ENCODE peak calls at places on chromosomes 16 and 17, in five cellular contexts. One of them, this sample, is unnamed.

GRCh38 chr16:70375636-70376611 is 29.2 kb downstream of the DDX19A start:
- DNase-seq in GDM1: no peak
- DNase-seq in mucosa of gallbladder: no peak
- DNase-seq in fibroblast of villous mesenchyme: no peak
- DNase-seq in pons: no peak
- DNase-seq in this sample: no peak

GRCh38 chr17:51486885-51487520 is 226.7 kb downstream of the UTP18 start:
- DNase-seq in fibroblast of villous mesenchyme: no peak
- DNase-seq in GDM1: no peak
- DNase-seq in pons: no peak
- DNase-seq in mucosa of gallbladder: no peak
- DNase-seq in this sample: no peak

GRCh38 chr16:20084624-20085226 is 11.0 kb upstream of the GPR139 start:
- DNase-seq in fibroblast of villous mesenchyme: no peak
- DNase-seq in mucosa of gallbladder: no peak
- DNase-seq in GDM1: no peak
- DNase-seq in pons: no peak
- DNase-seq in this sample: no peak

GRCh38 chr17:10649031-10649430 is 8.1 kb downstream of the MYH3 start:
- DNase-seq in fibroblast of villous mesenchyme: peak
- DNase-seq in mucosa of gallbladder: no peak
- DNase-seq in GDM1: no peak
- DNase-seq in pons: no peak
- DNase-seq in this sample: no peak

GRCh38 chr17:13958773-13959172 is 110.5 kb upstream of the COX10 start:
- DNase-seq in mucosa of gallbladder: no peak
- DNase-seq in GDM1: no peak
- DNase-seq in pons: no peak
- DNase-seq in fibroblast of villous mesenchyme: no peak
- DNase-seq in this sample: no peak

GRCh38 chr16:67428146-67428731 is 2.7 kb upstream of the HSD11B2 start:
- DNase-seq in GDM1: no peak
- DNase-seq in mucosa of gallbladder: peak
- DNase-seq in fibroblast of villous mesenchyme: peak
- DNase-seq in pons: no peak
- DNase-seq in this sample: no peak

GRCh38 chr17:37146578-37147119 is 197.9 kb downstream of the AATF start:
- DNase-seq in pons: no peak
- DNase-seq in mucosa of gallbladder: no peak
- DNase-seq in GDM1: no peak
- DNase-seq in fibroblast of villous mesenchyme: no peak
- DNase-seq in this sample: no peak

GRCh38 chr17:75084039-75084660 is 3.6 kb upstream of the SLC16A5 start:
- DNase-seq in GDM1: no peak
- DNase-seq in fibroblast of villous mesenchyme: peak
- DNase-seq in mucosa of gallbladder: peak
- DNase-seq in pons: no peak
- DNase-seq in this sample: no peak

GRCh38 chr17:2564876-2565275 is 28.6 kb upstream of the PAFAH1B1 start:
- DNase-seq in mucosa of gallbladder: peak
- DNase-seq in fibroblast of villous mesenchyme: no peak
- DNase-seq in pons: no peak
- DNase-seq in GDM1: no peak
- DNase-seq in this sample: peak

GRCh38 chr16:2404099-2404498 is 25.1 kb upstream of the CCNF start:
- DNase-seq in mucosa of gallbladder: no peak
- DNase-seq in fibroblast of villous mesenchyme: no peak
- DNase-seq in GDM1: no peak
- DNase-seq in pons: no peak
- DNase-seq in this sample: no peak

GRCh38 chr16:2151188-2152091 is 3.0 kb downstream of the RAB26 start:
- DNase-seq in mucosa of gallbladder: no peak
- DNase-seq in fibroblast of villous mesenchyme: no peak
- DNase-seq in GDM1: no peak
- DNase-seq in pons: no peak
- DNase-seq in this sample: no peak

GRCh38 chr17:17514993-17515920 is 19.1 kb upstream of the RASD1 start:
- DNase-seq in pons: no peak
- DNase-seq in mucosa of gallbladder: no peak
- DNase-seq in fibroblast of villous mesenchyme: peak
- DNase-seq in GDM1: no peak
- DNase-seq in this sample: no peak

GRCh38 chr16:23434380-23434779 is 18.6 kb downstream of the COG7 start:
- DNase-seq in mucosa of gallbladder: peak
- DNase-seq in pons: peak
- DNase-seq in GDM1: peak
- DNase-seq in fibroblast of villous mesenchyme: peak
- DNase-seq in this sample: peak

GRCh38 chr17:71251936-71252335 is 868.9 kb upstream of the SOX9 start:
- DNase-seq in mucosa of gallbladder: no peak
- DNase-seq in pons: no peak
- DNase-seq in GDM1: no peak
- DNase-seq in fibroblast of villous mesenchyme: no peak
- DNase-seq in this sample: no peak

GRCh38 chr17:48701864-48702532 is 20.3 kb downstream of the PRAC1 start:
- DNase-seq in fibroblast of villous mesenchyme: no peak
- DNase-seq in pons: no peak
- DNase-seq in mucosa of gallbladder: no peak
- DNase-seq in GDM1: no peak
- DNase-seq in this sample: no peak

GRCh38 chr16:11155284-11155806 is 100.7 kb downstream of the SOCS1 start:
- DNase-seq in fibroblast of villous mesenchyme: peak
- DNase-seq in GDM1: no peak
- DNase-seq in mucosa of gallbladder: no peak
- DNase-seq in pons: no peak
- DNase-seq in this sample: no peak

GRCh38 chr17:60305141-60305540 is 86.8 kb downstream of the USP32 start:
- DNase-seq in mucosa of gallbladder: peak
- DNase-seq in pons: peak
- DNase-seq in GDM1: no peak
- DNase-seq in fibroblast of villous mesenchyme: no peak
- DNase-seq in this sample: no peak

GRCh38 chr17:16925461-16926060 is 46.4 kb downstream of the TNFRSF13B start:
- DNase-seq in GDM1: no peak
- DNase-seq in mucosa of gallbladder: no peak
- DNase-seq in fibroblast of villous mesenchyme: no peak
- DNase-seq in pons: no peak
- DNase-seq in this sample: no peak

GRCh38 chr16:75761111-75761510 is 34.8 kb upstream of the CPHXL start:
- DNase-seq in fibroblast of villous mesenchyme: peak
- DNase-seq in GDM1: no peak
- DNase-seq in mucosa of gallbladder: no peak
- DNase-seq in pons: no peak
- DNase-seq in this sample: no peak

GRCh38 chr16:19879241-19879792 is 5.3 kb downstream of the GPRC5B start:
- DNase-seq in GDM1: no peak
- DNase-seq in fibroblast of villous mesenchyme: no peak
- DNase-seq in mucosa of gallbladder: no peak
- DNase-seq in pons: peak
- DNase-seq in this sample: peak

GRCh38 chr17:69969897-69970296 is 105.1 kb upstream of the KCNJ16 start:
- DNase-seq in fibroblast of villous mesenchyme: no peak
- DNase-seq in pons: no peak
- DNase-seq in GDM1: no peak
- DNase-seq in mucosa of gallbladder: no peak
- DNase-seq in this sample: no peak

GRCh38 chr16:65032397-65032796 is 89.5 kb downstream of the CDH11 start:
- DNase-seq in GDM1: no peak
- DNase-seq in pons: no peak
- DNase-seq in fibroblast of villous mesenchyme: no peak
- DNase-seq in mucosa of gallbladder: no peak
- DNase-seq in this sample: no peak

GRCh38 chr17:81379523-81379942 is 15.7 kb upstream of the BAHCC1 start:
- DNase-seq in pons: no peak
- DNase-seq in GDM1: no peak
- DNase-seq in mucosa of gallbladder: no peak
- DNase-seq in fibroblast of villous mesenchyme: no peak
- DNase-seq in this sample: peak

GRCh38 chr17:66373944-66374817 is 71.8 kb downstream of the PRKCA start:
- DNase-seq in fibroblast of villous mesenchyme: peak
- DNase-seq in pons: peak
- DNase-seq in mucosa of gallbladder: peak
- DNase-seq in GDM1: peak
- DNase-seq in this sample: no peak

GRCh38 chr16:81641403-81642106 is 137.5 kb upstream of the PLCG2 start:
- DNase-seq in GDM1: no peak
- DNase-seq in fibroblast of villous mesenchyme: no peak
- DNase-seq in mucosa of gallbladder: no peak
- DNase-seq in pons: no peak
- DNase-seq in this sample: no peak

GRCh38 chr17:77696720-77697460 is 261.6 kb upstream of the TNRC6C start:
- DNase-seq in fibroblast of villous mesenchyme: no peak
- DNase-seq in mucosa of gallbladder: no peak
- DNase-seq in pons: peak
- DNase-seq in GDM1: no peak
- DNase-seq in this sample: no peak

GRCh38 chr16:84115919-84116719 is 623 bp downstream of the MBTPS1 start:
- DNase-seq in mucosa of gallbladder: peak
- DNase-seq in pons: peak
- DNase-seq in GDM1: no peak
- DNase-seq in fibroblast of villous mesenchyme: peak
- DNase-seq in this sample: no peak

GRCh38 chr16:48912360-48912759 is 302.4 kb upstream of the N4BP1 start:
- DNase-seq in GDM1: no peak
- DNase-seq in pons: no peak
- DNase-seq in mucosa of gallbladder: no peak
- DNase-seq in fibroblast of villous mesenchyme: no peak
- DNase-seq in this sample: no peak

GRCh38 chr16:3281222-3281621 is 2.1 kb upstream of the ZNF263 start:
- DNase-seq in pons: no peak
- DNase-seq in mucosa of gallbladder: no peak
- DNase-seq in GDM1: no peak
- DNase-seq in fibroblast of villous mesenchyme: no peak
- DNase-seq in this sample: no peak